ENCODE peak calls at places on chromosome 3, in five cellular contexts. V is Peyer's patch, F is heart left ventricle, S is IMR-90, L is ovary. G is an unnamed sample. For H3K4me1, the result is how much of the 10 kb centered on the place peaks cover.

GRCh38 chr3:126417461-126418255 is 22.9 kb downstream of the CFAP100 start:
- DNase-seq in V (no peak), F (no peak), S (no peak), L (no peak), G (no peak)

GRCh38 chr3:53795176-53795575 is 51.0 kb downstream of the CHDH start:
- DNase-seq in V (no peak), F (no peak), S (no peak), L (no peak), G (peak)

GRCh38 chr3:113212155-113212844 is 943 bp downstream of the BOC start:
- DNase-seq in V (no peak), F (peak), S (no peak), L (peak), G (no peak)

GRCh38 chr3:168157903-168158302 is 62.2 kb upstream of the GOLIM4 start:
- DNase-seq in V (no peak), F (no peak), S (no peak), L (no peak), G (no peak)

GRCh38 chr3:169811606-169812123 is 1.0 kb upstream of the LRRIQ4 start:
- DNase-seq in V (no peak), F (no peak), S (peak), L (no peak), G (peak)

GRCh38 chr3:81364411-81364810 is 397.0 kb downstream of the GBE1 start:
- DNase-seq in V (no peak), F (no peak), S (no peak), L (no peak), G (no peak)

GRCh38 chr3:86989611-86990010 is 1.3 kb downstream of the VGLL3 start:
- DNase-seq in V (no peak), F (no peak), S (peak), L (no peak), G (no peak)

GRCh38 chr3:187242900-187243299 is 45.6 kb downstream of the RTP1 start:
- DNase-seq in V (no peak), F (no peak), S (no peak), L (no peak), G (no peak)

GRCh38 chr3:17025594-17026139 is 140.9 kb downstream of the PLCL2 start:
- DNase-seq in V (no peak), F (no peak), S (no peak), L (no peak), G (no peak)

GRCh38 chr3:177284383-177284881 is 87.2 kb upstream of the TBL1XR1 start:
- DNase-seq in V (no peak), F (no peak), S (peak), L (peak), G (no peak)

GRCh38 chr3:37625690-37626089 is 236.0 kb upstream of the CTDSPL start:
- DNase-seq in V (no peak), F (no peak), S (no peak), L (no peak), G (no peak)

GRCh38 chr3:157532529-157533297 is 29.5 kb upstream of the VEPH1 start:
- DNase-seq in V (no peak), F (no peak), S (peak), L (no peak), G (peak)
- TF ChIP-seq CTCF in V (no peak), F (peak), S (peak), L (no peak), G (peak)

GRCh38 chr3:57152761-57153160 is 12.4 kb downstream of the IL17RD start:
- DNase-seq in V (no peak), F (no peak), S (no peak), L (no peak), G (no peak)
- H3K27ac ChIP-seq in V (no peak), F (peak), S (no peak), L (no peak), G (no peak)

DNA sequence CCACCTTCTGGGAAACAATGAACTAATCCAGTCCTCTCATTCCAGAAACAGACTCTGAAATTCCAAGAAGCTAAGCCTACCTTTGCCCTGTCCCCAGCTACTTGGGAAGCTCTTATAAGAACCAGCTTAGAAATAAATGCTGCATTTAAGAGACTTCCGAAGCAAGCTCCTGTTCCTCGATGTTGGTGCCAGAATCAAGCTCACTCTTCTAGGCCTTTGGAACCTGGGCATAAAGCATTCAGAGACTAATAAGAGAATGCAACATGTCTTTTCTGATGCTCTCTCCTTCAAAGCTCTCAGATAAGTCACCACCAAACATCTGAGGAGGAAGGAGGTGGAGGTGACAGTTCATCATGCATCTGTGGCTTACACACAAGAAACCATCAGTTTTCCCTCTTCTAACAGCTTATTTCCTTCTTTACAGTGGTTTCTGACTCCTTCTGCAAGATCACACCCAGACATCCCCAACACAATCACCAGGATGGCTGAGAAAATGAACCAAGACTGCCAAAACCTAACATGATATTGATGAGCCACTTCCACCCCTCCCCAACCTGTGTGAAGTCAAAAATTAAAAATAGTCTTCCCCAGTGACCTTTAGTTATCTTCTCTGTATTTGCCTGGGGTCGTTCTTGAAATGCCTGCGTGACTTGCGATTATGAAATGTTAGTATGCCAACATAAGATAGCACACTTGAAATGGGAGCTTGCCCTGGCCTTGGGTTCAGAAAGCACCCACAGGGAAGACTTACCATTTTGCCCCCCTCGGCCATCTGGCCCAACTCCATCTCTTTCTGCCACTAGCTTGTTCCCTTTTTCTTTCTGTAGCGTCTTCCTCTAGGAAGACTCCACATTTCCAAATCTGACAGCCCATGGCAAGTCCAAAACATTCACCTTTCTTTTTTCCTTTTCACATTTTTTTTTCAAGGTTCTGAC is 11.5 kb downstream of the ARHGEF3 start:
- DNase-seq in V (peak), F (no peak), S (no peak), L (no peak), G (no peak)
- H3K4me1 ChIP-seq in V (under half), F (half or more), S (under half), L (under half), G (under half)

GRCh38 chr3:179852117-179852886 is 184.4 kb downstream of the PEX5L start:
- DNase-seq in V (no peak), F (no peak), S (peak), L (no peak), G (no peak)
- TF ChIP-seq CTCF in V (no peak), F (no peak), S (peak), L (no peak), G (no peak)

DNA sequence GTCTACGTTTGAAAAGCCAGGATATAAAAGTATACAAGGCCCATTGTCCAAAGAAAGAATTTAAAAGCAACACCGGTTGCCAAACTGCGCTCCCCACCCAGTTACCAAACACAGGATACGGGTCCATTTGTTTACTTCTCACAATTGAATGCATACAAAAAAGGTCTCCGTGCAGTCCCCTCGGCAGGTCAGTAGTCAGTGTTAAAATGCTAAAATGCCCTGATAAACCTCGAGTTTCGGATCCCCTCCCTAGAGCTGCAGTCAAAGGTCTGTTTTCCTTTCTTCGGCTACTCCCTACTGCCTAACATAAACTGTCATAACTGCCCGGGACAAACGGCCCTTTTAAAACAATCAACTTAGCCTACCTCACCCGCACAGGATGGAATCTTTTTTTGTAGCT is 534.6 kb downstream of the FOXP1 start:
- DNase-seq in V (no peak), F (no peak), S (no peak), L (no peak), G (no peak)
- H3K27ac ChIP-seq in V (peak), F (peak), S (peak), L (no peak), G (no peak)

G was measured in foreskin keratinocyte.